ENCODE peak calls at places on chromosomes 1 and 21, in five cellular contexts. M is transverse colon, X is HL-60, J is SK-N-SH, Q is stomach. H is an unnamed sample.

GRCh38 chr1:79391896-79392295 is 385.4 kb upstream of the ADGRL4 start:
- DNase-seq in M (no peak), X (no peak), J (no peak), Q (no peak), H (no peak)

GRCh38 chr1:29239142-29239541 is 2.8 kb downstream of the PTPRU start:
- DNase-seq in M (no peak), X (no peak), J (peak), Q (no peak), H (peak)

GRCh38 chr1:41102653-41103052 is 81.1 kb upstream of the SLFNL1 start:
- DNase-seq in M (no peak), X (no peak), J (no peak), Q (no peak), H (no peak)

GRCh38 chr1:24562625-24563024 is 6.7 kb downstream of the NCMAP start:
- DNase-seq in M (peak), X (no peak), J (no peak), Q (peak), H (no peak)

GRCh38 chr1:170932236-170932635 is 3.1 kb upstream of the MROH9 start:
- DNase-seq in M (no peak), X (no peak), J (no peak), Q (no peak), H (no peak)

GRCh38 chr1:20439282-20439681 is 46.7 kb downstream of the CAMK2N1 start:
- DNase-seq in M (no peak), X (no peak), J (no peak), Q (no peak), H (no peak)

GRCh38 chr1:243763806-243764205 is 86.2 kb downstream of the AKT3 start:
- DNase-seq in M (no peak), X (no peak), J (no peak), Q (no peak), H (no peak)

GRCh38 chr21:46284722-46285121 is 689 bp downstream of the MCM3AP start:
- DNase-seq in M (no peak), X (no peak), J (no peak), Q (no peak), H (no peak)

GRCh38 chr1:94874423-94874822 is 52.5 kb downstream of the CNN3 start:
- DNase-seq in M (no peak), X (no peak), J (no peak), Q (no peak), H (no peak)

GRCh38 chr1:222926566-222926965 is 111.7 kb downstream of the DISP1 start:
- DNase-seq in M (no peak), X (no peak), J (no peak), Q (no peak), H (no peak)

GRCh38 chr1:41799205-41799604 is 119.5 kb downstream of the HIVEP3 start:
- DNase-seq in M (no peak), X (no peak), J (no peak), Q (no peak), H (no peak)

GRCh38 chr1:201892211-201892610 is 3.5 kb downstream of the SHISA4 start:
- DNase-seq in M (no peak), X (no peak), J (no peak), Q (no peak), H (no peak)

GRCh38 chr1:201895120-201895665 is 6.5 kb downstream of the SHISA4 start:
- DNase-seq in M (no peak), X (no peak), J (no peak), Q (no peak), H (no peak)

GRCh38 chr1:201894343-201895119 is 5.8 kb downstream of the SHISA4 start:
- DNase-seq in M (no peak), X (no peak), J (no peak), Q (no peak), H (no peak)

GRCh38 chr1:201891451-201892045 is 2.9 kb downstream of the SHISA4 start:
- DNase-seq in M (no peak), X (no peak), J (no peak), Q (no peak), H (no peak)

DNA sequence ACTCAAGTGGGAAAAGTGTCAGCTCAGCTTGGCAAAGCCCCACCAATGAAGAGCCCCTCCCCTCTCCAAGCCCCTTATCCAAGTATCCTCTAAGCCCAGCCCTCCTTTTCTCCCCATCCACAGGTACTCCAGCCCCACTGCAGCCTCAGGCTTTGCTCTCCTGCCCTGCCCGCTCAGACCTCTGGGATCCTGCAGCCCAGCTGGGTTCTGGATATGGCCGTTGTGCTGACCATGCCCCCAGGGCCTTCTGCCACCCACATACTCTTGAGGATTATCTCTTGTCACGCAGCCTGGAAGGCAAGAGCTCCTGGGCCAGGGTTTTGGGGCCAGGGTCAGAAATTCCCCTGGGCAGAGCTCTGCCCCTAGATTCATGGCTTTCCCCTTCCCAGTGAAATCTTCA is 4.7 kb downstream of the SHISA4 start:
- DNase-seq in M (no peak), X (no peak), J (no peak), Q (no peak), H (no peak)
- TF ChIP-seq POLR2AphosphoS5 in M (no peak), X (no peak), J (no peak), Q (no peak), H (no peak)

DNA sequence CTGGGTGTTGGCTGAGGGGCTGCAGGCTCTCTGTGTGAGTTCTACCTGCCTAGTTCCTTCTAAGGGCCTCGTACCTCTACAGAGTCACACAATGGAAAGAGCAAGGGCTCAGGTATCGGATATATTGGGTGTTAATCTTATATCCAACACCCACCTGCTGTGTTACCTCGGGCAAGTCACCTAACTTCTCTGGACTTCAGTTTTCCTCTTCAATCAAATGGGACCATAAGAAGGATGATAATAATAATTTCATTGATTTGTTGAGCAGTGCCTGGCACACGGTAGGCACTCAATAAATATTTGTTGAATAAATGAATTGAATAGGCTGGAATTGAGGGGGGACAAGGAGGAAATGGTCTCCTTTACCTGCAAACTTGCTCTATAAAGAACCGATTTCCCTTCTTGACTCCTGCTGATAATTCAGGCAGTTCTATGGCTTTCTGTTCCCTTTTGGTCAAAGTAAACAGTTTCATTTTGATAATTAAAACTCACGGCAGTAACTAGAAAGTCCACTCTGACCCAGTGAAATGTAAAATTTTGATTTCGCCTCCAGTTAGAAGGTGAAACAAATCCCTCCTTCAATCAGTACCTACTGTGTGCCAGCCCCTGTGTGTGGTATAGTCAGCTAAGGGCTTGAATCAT is 16.5 kb upstream of the MAN1C1 start:
- DNase-seq in M (no peak), X (no peak), J (no peak), Q (no peak), H (no peak)
- TF ChIP-seq POLR2AphosphoS5 in M (no peak), X (no peak), J (no peak), Q (no peak), H (no peak)

GRCh38 chr1:201701831-201702230 is 127.1 kb upstream of the IPO9 start:
- DNase-seq in M (no peak), X (no peak), J (no peak), Q (no peak), H (no peak)
- TF ChIP-seq POLR2AphosphoS5 in M (no peak), X (no peak), J (no peak), Q (no peak), H (no peak)

GRCh38 chr1:2290595-2291510 is 62.7 kb downstream of the SKI start:
- DNase-seq in M (peak), X (peak), J (no peak), Q (peak), H (peak)
- TF ChIP-seq POLR2AphosphoS5 in M (peak), X (peak), J (no peak), Q (no peak), H (peak)

GRCh38 chr1:246651012-246651411 is 73.2 kb upstream of the SCCPDH start:
- DNase-seq in M (no peak), X (no peak), J (no peak), Q (no peak), H (no peak)
- TF ChIP-seq POLR2AphosphoS5 in M (no peak), X (no peak), J (no peak), Q (no peak), H (no peak)

DNA sequence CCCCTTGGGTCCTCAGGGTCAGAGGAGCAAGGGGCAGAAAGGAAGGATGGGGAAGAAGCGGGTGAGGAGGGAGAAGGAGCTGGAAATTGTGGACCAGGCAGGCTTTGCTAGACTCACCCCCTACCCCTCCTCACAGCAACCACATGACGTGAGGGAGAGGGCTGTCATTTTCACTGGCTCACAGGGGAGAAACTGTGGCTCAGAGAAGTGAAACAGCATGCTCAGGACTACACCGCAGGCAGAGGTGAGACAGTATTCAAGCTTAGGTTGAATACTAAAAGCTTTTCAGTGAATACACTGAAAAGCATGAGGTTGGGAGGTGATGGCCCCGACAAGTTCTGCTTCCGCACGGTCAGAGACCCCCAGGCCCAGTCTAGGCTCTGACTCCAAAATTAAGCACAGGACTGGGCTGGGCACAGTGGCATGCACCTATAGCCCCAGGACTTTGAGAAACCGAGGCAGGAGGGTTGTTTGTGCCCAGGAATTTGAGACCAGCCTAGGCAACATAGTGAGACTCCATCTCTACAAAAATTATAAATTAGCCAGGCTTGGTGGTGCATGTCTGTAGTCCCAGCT is 1.2 kb upstream of the CLEC20A start:
- DNase-seq in M (no peak), X (no peak), J (no peak), Q (no peak), H (no peak)
- TF ChIP-seq POLR2AphosphoS5 in M (no peak), X (no peak), J (no peak), Q (no peak), H (no peak)

DNA sequence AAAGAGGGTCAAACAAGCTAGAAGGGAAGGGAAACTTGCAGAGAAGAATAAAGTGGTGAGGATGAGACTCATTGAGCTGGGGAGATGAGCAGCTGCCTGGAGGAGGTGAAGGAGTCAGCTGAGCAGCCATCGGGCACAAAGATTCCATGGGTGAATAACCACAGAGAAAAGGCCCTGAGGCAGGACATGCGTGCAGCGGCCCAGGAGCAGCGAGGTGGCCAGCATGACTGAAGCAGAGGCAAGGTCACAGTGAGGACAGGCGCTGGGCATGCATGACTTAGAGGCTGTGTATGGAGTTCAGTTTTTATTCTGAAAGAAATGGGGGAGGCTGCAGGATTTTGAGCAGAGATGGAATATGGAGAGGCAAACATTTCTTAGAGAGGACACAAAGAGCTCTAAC is 24.9 kb downstream of the OLFML2B start:
- DNase-seq in M (no peak), X (no peak), J (no peak), Q (no peak), H (no peak)
- TF ChIP-seq POLR2AphosphoS5 in M (no peak), X (no peak), J (no peak), Q (no peak), H (no peak)

GRCh38 chr1:23083714-23084480 is 64.6 kb downstream of the KDM1A start:
- DNase-seq in M (no peak), X (no peak), J (no peak), Q (no peak), H (peak)

GRCh38 chr1:23084880-23085279 is 65.6 kb downstream of the KDM1A start:
- DNase-seq in M (no peak), X (no peak), J (no peak), Q (no peak), H (peak)

GRCh38 chr1:23081376-23081775 is 62.1 kb downstream of the KDM1A start:
- DNase-seq in M (no peak), X (no peak), J (no peak), Q (no peak), H (no peak)

GRCh38 chr1:23079025-23079424 is 59.8 kb downstream of the KDM1A start:
- DNase-seq in M (no peak), X (no peak), J (no peak), Q (no peak), H (peak)

GRCh38 chr1:23080885-23081284 is 61.6 kb downstream of the KDM1A start:
- DNase-seq in M (no peak), X (no peak), J (no peak), Q (no peak), H (no peak)
- TF ChIP-seq POLR2AphosphoS5 in M (no peak), X (no peak), J (no peak), Q (no peak), H (no peak)

GRCh38 chr21:32253215-32253641 is 25.6 kb downstream of the MIS18A start:
- DNase-seq in M (no peak), X (no peak), J (peak), Q (no peak), H (no peak)
- TF ChIP-seq POLR2AphosphoS5 in M (peak), X (no peak), J (no peak), Q (peak), H (no peak)

H was measured in prostate gland.